ENCODE peak calls at places on chromosomes 12 and 14, in six cellular contexts. C, Y, D, Z, X and V are unnamed samples.

GRCh38 chr12:69435644-69436043 is 34.5 kb upstream of the FRS2 start:
- DNase-seq in C (no peak), Y (no peak), D (no peak), Z (no peak), X (no peak), V (no peak)

GRCh38 chr14:101402936-101403660 is 158.2 kb upstream of the DIO3 start:
- DNase-seq in C (no peak), Y (no peak), D (no peak), Z (no peak), X (no peak), V (no peak)

GRCh38 chr14:59213368-59214315 is 25.2 kb downstream of the DAAM1 start:
- DNase-seq in C (no peak), Y (no peak), D (no peak), Z (peak; percentile 38), X (no peak), V (no peak)

GRCh38 chr12:104426926-104427546 is 29.7 kb upstream of the CHST11 start:
- DNase-seq in C (no peak), Y (no peak), D (no peak), Z (no peak), X (no peak), V (no peak)

GRCh38 chr12:52010152-52010622 is 3.4 kb downstream of the TAMALIN start:
- DNase-seq in C (no peak), Y (no peak), D (no peak), Z (peak; percentile 42), X (no peak), V (no peak)

GRCh38 chr12:52280796-52281560 is 6.5 kb downstream of the KRT86 start:
- DNase-seq in C (peak; percentile 94), Y (peak; percentile 100), D (no peak), Z (no peak), X (no peak), V (no peak)

GRCh38 chr14:81412779-81413178 is 12.7 kb upstream of the STON2 start:
- DNase-seq in C (no peak), Y (no peak), D (no peak), Z (no peak), X (no peak), V (no peak)

GRCh38 chr14:61461808-61462275 is 140.5 kb downstream of the PRKCH start:
- DNase-seq in C (no peak), Y (peak; percentile 74), D (peak; percentile 75), Z (peak; percentile 67), X (no peak), V (peak; percentile 64)

GRCh38 chr12:70615177-70615576 is 22.1 kb downstream of the PTPRB start:
- DNase-seq in C (no peak), Y (no peak), D (no peak), Z (no peak), X (no peak), V (no peak)

GRCh38 chr12:115354007-115354452 is 670.1 kb upstream of the TBX3 start:
- DNase-seq in C (peak; percentile 82), Y (peak; percentile 85), D (no peak), Z (no peak), X (no peak), V (no peak)

GRCh38 chr14:67766035-67766680 is 50.2 kb downstream of the ZFYVE26 start:
- DNase-seq in C (no peak), Y (no peak), D (no peak), Z (no peak), X (no peak), V (no peak)

GRCh38 chr12:14982986-14983385 is 10.1 kb downstream of the PDE6H start:
- DNase-seq in C (no peak), Y (no peak), D (no peak), Z (no peak), X (no peak), V (no peak)

GRCh38 chr12:49231881-49232650 is 32.8 kb upstream of the TUBA1C start:
- DNase-seq in C (no peak), Y (no peak), D (no peak), Z (no peak), X (no peak), V (no peak)